ENCODE peak calls at places on chromosomes 13 and 19, in five cellular contexts. C is hypothalamus; F is activated CD4-positive, alpha-beta T cell treated with anti-CD3 and anti-CD28 coated beads for 4 hours; A is stimulated activated CD4-positive, alpha-beta T cell treated with anti-CD3 and anti-CD28 coated beads, Interleukin-4, amount 100 ng/mL, for 1 hour; L is C1 segment of cervical spinal cord. N is an unnamed sample.

GRCh38 chr13:19634129-19634740 is 776 bp downstream of the MPHOSPH8 start:
- DNase-seq in C (no peak), A (no peak), L (peak; percentile 65), F (no peak), N (no peak)

GRCh38 chr13:49521216-49521615 is 25.5 kb downstream of the PHF11 start:
- DNase-seq in A (no peak), L (no peak), F (no peak), C (no peak), N (no peak)

GRCh38 chr19:34649886-34650543 is 26.9 kb downstream of the SCGB2B2 start:
- DNase-seq in L (no peak), F (no peak), A (no peak), C (no peak), N (no peak)

GRCh38 chr13:36752673-36753072 is 66.3 kb upstream of the RFXAP start:
- DNase-seq in C (no peak), L (no peak), A (no peak), F (no peak), N (no peak)

GRCh38 chr13:24301434-24301833 is 7.9 kb upstream of the C1QTNF9 start:
- DNase-seq in F (no peak), L (no peak), C (no peak), A (no peak), N (no peak)

GRCh38 chr19:18150776-18151624 is 2.0 kb upstream of the PIK3R2 start:
- DNase-seq in A (no peak), C (no peak), F (no peak), L (no peak), N (no peak)

GRCh38 chr19:52942371-52943133 is 19.3 kb upstream of the ZNF888 start:
- DNase-seq in F (peak; percentile 93), A (peak; percentile 92), C (peak; percentile 65), L (peak; percentile 51), N (peak; percentile 93)

GRCh38 chr19:7773841-7774240 is 10.8 kb downstream of the CLEC4M start:
- DNase-seq in C (no peak), A (no peak), L (no peak), F (no peak), N (no peak)

GRCh38 chr19:18085702-18086457 is 854 bp downstream of the IL12RB1 start:
- DNase-seq in A (no peak), F (no peak), L (no peak), C (no peak), N (no peak)

GRCh38 chr19:33186835-33187540 is 7.1 kb upstream of the LRP3 start:
- DNase-seq in F (no peak), L (no peak), C (no peak), A (no peak), N (no peak)

GRCh38 chr13:97945342-97945741 is 8.1 kb upstream of the IPO5 start:
- DNase-seq in L (no peak), F (no peak), C (no peak), A (no peak), N (no peak)

GRCh38 chr19:584240-585001 is 5.3 kb upstream of the HCN2 start:
- DNase-seq in A (peak; percentile 71), F (peak; percentile 55), L (peak; percentile 47), C (peak; percentile 41), N (peak; percentile 82)

GRCh38 chr13:110914293-110915056 is 394 bp downstream of the ANKRD10 start:
- DNase-seq in F (peak; percentile 56), L (peak; percentile 89), A (peak; percentile 81), C (peak; percentile 70), N (peak; percentile 84)